ENCODE peak calls at places on chromosomes 16 and 17, in six cellular contexts. One of them, this sample, is unnamed.
A peak's percentile ranks its signal among the peaks of the same experiment; 100 is the strongest.

GRCh38 chr16:3643095-3643730 is 11.3 kb upstream of the DNASE1 start:
- DNase-seq in MM.1S: no peak
- DNase-seq in GM10248: no peak
- DNase-seq in lower leg skin: no peak
- DNase-seq in GM23338: no peak
- DNase-seq in dorsolateral prefrontal cortex: no peak
- DNase-seq in this sample: no peak

GRCh38 chr17:31560836-31561235 is 169.4 kb downstream of the RAB11FIP4 start:
- DNase-seq in MM.1S: no peak
- DNase-seq in GM10248: no peak
- DNase-seq in lower leg skin: no peak
- DNase-seq in GM23338: peak; percentile 47
- DNase-seq in dorsolateral prefrontal cortex: no peak
- DNase-seq in this sample: no peak

GRCh38 chr16:29729116-29729521 is 16.7 kb downstream of the C16orf54 start:
- DNase-seq in MM.1S: peak; percentile 38
- DNase-seq in GM10248: no peak
- DNase-seq in lower leg skin: no peak
- DNase-seq in GM23338: peak; percentile 72
- DNase-seq in dorsolateral prefrontal cortex: no peak
- DNase-seq in this sample: peak; percentile 45

GRCh38 chr16:66569827-66570405 is 3.7 kb downstream of the CMTM1 start:
- DNase-seq in MM.1S: no peak
- DNase-seq in GM10248: no peak
- DNase-seq in lower leg skin: no peak
- DNase-seq in GM23338: no peak
- DNase-seq in dorsolateral prefrontal cortex: no peak
- DNase-seq in this sample: no peak

GRCh38 chr17:59356543-59357218 is 25.2 kb downstream of the YPEL2 start:
- DNase-seq in MM.1S: no peak
- DNase-seq in GM10248: no peak
- DNase-seq in lower leg skin: no peak
- DNase-seq in GM23338: no peak
- DNase-seq in dorsolateral prefrontal cortex: no peak
- DNase-seq in this sample: no peak

GRCh38 chr16:3444032-3444388 is 530 bp downstream of the NAA60 start:
- DNase-seq in MM.1S: no peak
- DNase-seq in GM10248: no peak
- DNase-seq in lower leg skin: no peak
- DNase-seq in GM23338: peak; percentile 62
- DNase-seq in dorsolateral prefrontal cortex: no peak
- DNase-seq in this sample: no peak

GRCh38 chr16:75244844-75245758 is 6.3 kb downstream of the BCAR1 start:
- DNase-seq in MM.1S: no peak
- DNase-seq in GM10248: no peak
- DNase-seq in lower leg skin: peak; percentile 58
- DNase-seq in GM23338: peak; percentile 81
- DNase-seq in dorsolateral prefrontal cortex: peak; percentile 99
- DNase-seq in this sample: no peak

GRCh38 chr16:84548971-84549844 is 44.7 kb upstream of the MEAK7 start:
- DNase-seq in MM.1S: no peak
- DNase-seq in GM10248: no peak
- DNase-seq in lower leg skin: no peak
- DNase-seq in GM23338: no peak
- DNase-seq in dorsolateral prefrontal cortex: no peak
- DNase-seq in this sample: no peak

GRCh38 chr17:2049333-2050245 is 5.3 kb upstream of the HIC1 start:
- DNase-seq in MM.1S: peak; percentile 79
- DNase-seq in GM10248: peak; percentile 90
- DNase-seq in lower leg skin: peak; percentile 79
- DNase-seq in GM23338: peak; percentile 81
- DNase-seq in dorsolateral prefrontal cortex: no peak
- DNase-seq in this sample: peak; percentile 76

GRCh38 chr17:58997756-58998553 is 108.7 kb downstream of the TRIM37 start:
- DNase-seq in MM.1S: no peak
- DNase-seq in GM10248: no peak
- DNase-seq in lower leg skin: no peak
- DNase-seq in GM23338: no peak
- DNase-seq in dorsolateral prefrontal cortex: no peak
- DNase-seq in this sample: no peak

GRCh38 chr16:75204410-75204758 is 2.6 kb downstream of the CTRB2 start:
- DNase-seq in MM.1S: no peak
- DNase-seq in GM10248: peak; percentile 17
- DNase-seq in lower leg skin: no peak
- DNase-seq in GM23338: no peak
- DNase-seq in dorsolateral prefrontal cortex: no peak
- DNase-seq in this sample: no peak

GRCh38 chr17:16459850-16460550 is 32.0 kb downstream of the LRRC75A start:
- DNase-seq in MM.1S: no peak
- DNase-seq in GM10248: no peak
- DNase-seq in lower leg skin: no peak
- DNase-seq in GM23338: peak; percentile 81
- DNase-seq in dorsolateral prefrontal cortex: no peak
- DNase-seq in this sample: no peak

GRCh38 chr16:84482001-84482891 is 22.2 kb downstream of the MEAK7 start:
- DNase-seq in MM.1S: no peak
- DNase-seq in GM10248: no peak
- DNase-seq in lower leg skin: no peak
- DNase-seq in GM23338: no peak
- DNase-seq in dorsolateral prefrontal cortex: peak; percentile 40
- DNase-seq in this sample: no peak

DNA sequence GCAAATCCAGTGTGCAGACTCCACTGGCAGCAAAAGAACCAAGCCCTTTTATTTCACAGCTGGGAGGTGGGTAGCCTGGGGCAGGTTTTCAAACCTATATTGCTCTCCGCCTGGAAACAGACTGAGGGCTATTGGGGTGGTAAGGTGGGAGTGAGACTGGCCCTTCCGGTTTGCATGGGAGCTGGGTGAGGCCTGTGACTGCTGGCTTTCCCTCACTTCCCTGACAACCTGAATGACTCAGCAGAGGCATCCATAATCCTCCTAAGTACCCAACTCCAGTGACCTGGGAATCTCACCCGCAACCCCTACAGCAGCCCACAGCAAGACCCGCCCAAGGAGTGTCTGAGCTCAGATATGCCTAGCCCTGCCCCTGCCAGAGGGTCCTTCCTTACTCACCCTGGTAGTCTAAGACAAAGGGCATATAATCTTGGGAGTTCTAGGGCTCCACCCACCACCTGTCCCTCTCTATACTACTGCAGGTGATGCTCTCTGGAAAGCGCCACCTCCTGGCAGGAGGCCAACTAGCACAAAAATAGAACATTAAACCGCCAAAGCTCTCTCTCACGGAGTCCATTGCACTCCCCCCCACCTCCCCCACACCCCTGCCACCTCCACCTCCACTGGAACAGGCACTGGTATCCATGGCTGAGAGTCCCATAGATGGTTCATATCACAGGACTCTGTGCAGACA is 602.0 kb upstream of the C16orf82 start:
- DNase-seq in MM.1S: no peak
- DNase-seq in GM10248: no peak
- DNase-seq in lower leg skin: no peak
- DNase-seq in GM23338: no peak
- DNase-seq in dorsolateral prefrontal cortex: no peak
- DNase-seq in this sample: no peak
- TF ChIP-seq CTCF in MM.1S: no peak
- TF ChIP-seq CTCF in GM10248: no peak
- TF ChIP-seq CTCF in lower leg skin: no peak
- TF ChIP-seq CTCF in GM23338: peak; percentile 27
- TF ChIP-seq CTCF in dorsolateral prefrontal cortex: no peak
- TF ChIP-seq CTCF in this sample: no peak

DNA sequence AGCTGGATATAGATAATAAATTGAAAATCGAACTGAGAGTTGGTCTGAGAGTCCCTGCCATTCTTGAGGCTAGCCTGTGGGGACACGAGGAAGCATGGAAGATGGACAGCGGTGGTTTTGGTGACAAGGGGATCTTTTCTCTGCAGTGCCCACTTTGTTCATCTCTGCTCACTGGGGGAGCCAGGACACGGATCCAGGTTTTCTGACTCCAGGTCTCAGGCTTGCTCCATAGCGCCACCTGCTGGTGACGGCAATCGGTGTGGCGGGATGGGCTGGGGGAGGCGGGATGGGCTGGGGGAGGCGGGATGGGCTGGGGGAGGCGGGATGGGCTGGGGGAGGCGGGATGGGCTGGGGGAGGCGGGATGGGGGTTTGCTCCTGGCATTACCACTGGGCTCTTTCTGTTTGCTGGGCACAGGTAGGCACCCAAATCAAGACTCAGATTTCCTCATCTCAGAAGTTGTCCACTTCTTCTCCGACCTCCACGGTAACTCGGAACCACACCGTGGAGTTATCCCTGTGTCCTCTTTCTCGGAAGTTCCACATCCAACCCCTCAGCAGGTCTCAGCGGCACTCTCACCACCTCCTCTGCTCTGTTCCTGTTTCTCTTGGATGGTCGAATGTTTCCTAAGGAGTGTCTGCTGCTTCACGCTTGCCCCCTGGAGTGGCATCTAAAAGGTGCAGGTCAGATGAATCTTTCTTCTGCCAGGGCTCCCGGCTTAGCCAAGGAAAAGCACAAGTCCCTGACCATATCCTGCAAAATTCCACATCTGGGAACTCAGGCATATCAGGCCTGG is 142.4 kb downstream of the CYLD start:
- DNase-seq in MM.1S: no peak
- DNase-seq in GM10248: peak; percentile 57
- DNase-seq in lower leg skin: no peak
- DNase-seq in GM23338: peak; percentile 77
- DNase-seq in dorsolateral prefrontal cortex: no peak
- DNase-seq in this sample: no peak
- TF ChIP-seq CTCF in MM.1S: peak; percentile 15
- TF ChIP-seq CTCF in GM10248: peak; percentile 58
- TF ChIP-seq CTCF in lower leg skin: no peak
- TF ChIP-seq CTCF in GM23338: peak; percentile 82
- TF ChIP-seq CTCF in dorsolateral prefrontal cortex: no peak
- TF ChIP-seq CTCF in this sample: no peak

GRCh38 chr16:68380348-68380670 is 68.0 kb downstream of the SMPD3 start:
- DNase-seq in MM.1S: no peak
- DNase-seq in GM10248: no peak
- DNase-seq in lower leg skin: no peak
- DNase-seq in GM23338: no peak
- DNase-seq in dorsolateral prefrontal cortex: no peak
- DNase-seq in this sample: no peak
- TF ChIP-seq CTCF in MM.1S: no peak
- TF ChIP-seq CTCF in GM10248: no peak
- TF ChIP-seq CTCF in lower leg skin: no peak
- TF ChIP-seq CTCF in GM23338: peak; percentile 32
- TF ChIP-seq CTCF in dorsolateral prefrontal cortex: no peak
- TF ChIP-seq CTCF in this sample: no peak

GRCh38 chr17:67359960-67360817 is 6.2 kb downstream of the PSMD12 start:
- DNase-seq in MM.1S: peak; percentile 13
- DNase-seq in GM10248: no peak
- DNase-seq in lower leg skin: no peak
- DNase-seq in GM23338: peak; percentile 75
- DNase-seq in dorsolateral prefrontal cortex: no peak
- DNase-seq in this sample: no peak
- TF ChIP-seq CTCF in MM.1S: peak; percentile 22
- TF ChIP-seq CTCF in GM10248: peak; percentile 31
- TF ChIP-seq CTCF in lower leg skin: no peak
- TF ChIP-seq CTCF in GM23338: peak; percentile 62
- TF ChIP-seq CTCF in dorsolateral prefrontal cortex: no peak
- TF ChIP-seq CTCF in this sample: peak; percentile 56

GRCh38 chr17:45061606-45062205 is 589 bp downstream of the NMT1 start:
- DNase-seq in MM.1S: no peak
- DNase-seq in GM10248: no peak
- DNase-seq in lower leg skin: no peak
- DNase-seq in GM23338: no peak
- DNase-seq in dorsolateral prefrontal cortex: no peak
- DNase-seq in this sample: no peak

GRCh38 chr17:45063198-45063597 is 2.1 kb downstream of the NMT1 start:
- DNase-seq in MM.1S: no peak
- DNase-seq in GM10248: no peak
- DNase-seq in lower leg skin: no peak
- DNase-seq in GM23338: no peak
- DNase-seq in dorsolateral prefrontal cortex: no peak
- DNase-seq in this sample: no peak

GRCh38 chr17:45060382-45060823 is 714 bp upstream of the NMT1 start:
- DNase-seq in MM.1S: no peak
- DNase-seq in GM10248: no peak
- DNase-seq in lower leg skin: peak; percentile 31
- DNase-seq in GM23338: no peak
- DNase-seq in dorsolateral prefrontal cortex: no peak
- DNase-seq in this sample: no peak

DNA sequence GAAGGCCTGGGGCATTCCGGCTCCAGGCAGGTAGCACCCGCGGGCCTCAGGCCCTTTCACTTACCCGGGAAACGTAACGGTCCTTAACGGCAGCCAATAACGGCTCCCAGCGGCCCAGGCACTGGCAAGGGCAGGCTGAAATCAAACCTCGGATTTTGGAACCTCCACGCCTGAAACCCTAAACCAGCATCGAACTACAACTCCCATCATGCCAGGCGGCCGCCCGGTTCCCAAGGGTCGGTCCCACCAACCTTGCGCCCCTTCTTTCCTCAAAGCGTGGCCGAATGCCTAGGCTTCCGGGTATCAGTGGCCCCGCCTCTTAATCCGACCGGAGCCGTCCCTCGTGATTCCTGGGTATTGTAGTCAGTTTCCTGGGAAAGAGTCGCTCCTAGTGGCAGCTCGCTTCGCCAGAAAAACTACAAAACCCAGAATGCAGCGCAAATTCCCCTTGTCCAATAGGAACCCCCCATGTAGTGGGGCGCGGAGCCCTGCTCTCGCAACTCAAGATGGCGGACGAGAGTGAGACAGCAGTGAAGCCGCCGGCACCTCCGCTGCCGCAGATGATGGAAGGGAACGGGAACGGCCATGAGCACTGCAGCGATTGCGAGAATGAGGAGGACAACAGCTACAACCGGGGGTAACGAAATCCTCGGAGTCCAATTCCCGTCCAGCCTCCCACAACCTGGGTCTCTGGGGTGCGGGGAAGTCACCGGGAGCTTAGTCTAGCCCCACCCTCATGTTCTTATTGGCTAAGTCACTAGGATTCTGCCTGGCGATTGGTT is at the start of gene NMT1:
- DNase-seq in MM.1S: peak; percentile 99
- DNase-seq in GM10248: peak; percentile 92
- DNase-seq in lower leg skin: peak; percentile 99
- DNase-seq in GM23338: peak; percentile 100
- DNase-seq in dorsolateral prefrontal cortex: peak; percentile 99
- DNase-seq in this sample: peak; percentile 81
- TF ChIP-seq CTCF in MM.1S: no peak
- TF ChIP-seq CTCF in GM10248: no peak
- TF ChIP-seq CTCF in lower leg skin: no peak
- TF ChIP-seq CTCF in GM23338: no peak
- TF ChIP-seq CTCF in dorsolateral prefrontal cortex: peak; percentile 30
- TF ChIP-seq CTCF in this sample: no peak

GRCh38 chr17:72030067-72030899 is 90.5 kb upstream of the SOX9 start:
- DNase-seq in MM.1S: peak; percentile 16
- DNase-seq in GM10248: peak; percentile 50
- DNase-seq in lower leg skin: peak; percentile 19
- DNase-seq in GM23338: peak; percentile 94
- DNase-seq in dorsolateral prefrontal cortex: peak; percentile 46
- DNase-seq in this sample: no peak
- TF ChIP-seq CTCF in MM.1S: no peak
- TF ChIP-seq CTCF in GM10248: peak; percentile 15
- TF ChIP-seq CTCF in lower leg skin: no peak
- TF ChIP-seq CTCF in GM23338: peak; percentile 40
- TF ChIP-seq CTCF in dorsolateral prefrontal cortex: peak; percentile 26
- TF ChIP-seq CTCF in this sample: no peak

GRCh38 chr16:81263470-81264200 is 25.1 kb downstream of the BCO1 start:
- DNase-seq in MM.1S: no peak
- DNase-seq in GM10248: no peak
- DNase-seq in lower leg skin: no peak
- DNase-seq in GM23338: peak; percentile 47
- DNase-seq in dorsolateral prefrontal cortex: no peak
- DNase-seq in this sample: no peak
- TF ChIP-seq CTCF in MM.1S: no peak
- TF ChIP-seq CTCF in GM10248: no peak
- TF ChIP-seq CTCF in lower leg skin: no peak
- TF ChIP-seq CTCF in GM23338: peak; percentile 56
- TF ChIP-seq CTCF in dorsolateral prefrontal cortex: no peak
- TF ChIP-seq CTCF in this sample: no peak

GRCh38 chr17:5439446-5439764 is 450 bp upstream of the C1QBP start:
- DNase-seq in MM.1S: no peak
- DNase-seq in GM10248: no peak
- DNase-seq in lower leg skin: no peak
- DNase-seq in GM23338: no peak
- DNase-seq in dorsolateral prefrontal cortex: no peak
- DNase-seq in this sample: no peak
- TF ChIP-seq CTCF in MM.1S: no peak
- TF ChIP-seq CTCF in GM10248: no peak
- TF ChIP-seq CTCF in lower leg skin: no peak
- TF ChIP-seq CTCF in GM23338: no peak
- TF ChIP-seq CTCF in dorsolateral prefrontal cortex: peak; percentile 26
- TF ChIP-seq CTCF in this sample: no peak